ENCODE peak calls at places on chromosomes 5 and 9, in five cellular contexts. One of them, this sample, is unnamed. For H3K4me1 and H3K9me3, the result is how much of the 10 kb centered on the place peaks cover.

GRCh38 chr5:161851691-161852299 is 3.9 kb downstream of the GABRA1 start:
- DNase-seq in spleen: no peak
- DNase-seq in IMR-90: no peak
- DNase-seq in neural progenitor cell: no peak
- DNase-seq in pancreas: no peak
- DNase-seq in this sample: no peak

GRCh38 chr5:10607023-10607665 is 43.3 kb downstream of the ANKRD33B start:
- DNase-seq in spleen: peak
- DNase-seq in pancreas: no peak
- DNase-seq in neural progenitor cell: peak
- DNase-seq in IMR-90: peak
- DNase-seq in this sample: peak

GRCh38 chr9:116381350-116381749 is 227.8 kb downstream of the PAPPA start:
- DNase-seq in spleen: no peak
- DNase-seq in IMR-90: no peak
- DNase-seq in neural progenitor cell: no peak
- DNase-seq in pancreas: no peak
- DNase-seq in this sample: no peak

GRCh38 chr9:123953601-123954011 is 23.7 kb upstream of the DENND1A start:
- DNase-seq in pancreas: no peak
- DNase-seq in spleen: no peak
- DNase-seq in IMR-90: no peak
- DNase-seq in neural progenitor cell: no peak
- DNase-seq in this sample: no peak

GRCh38 chr5:132256086-132256782 is 1.3 kb upstream of the PDLIM4 start:
- DNase-seq in pancreas: no peak
- DNase-seq in neural progenitor cell: no peak
- DNase-seq in spleen: peak
- DNase-seq in IMR-90: no peak
- DNase-seq in this sample: no peak

GRCh38 chr5:172929371-172929838 is 29.8 kb upstream of the RPL26L1 start:
- DNase-seq in IMR-90: peak
- DNase-seq in pancreas: no peak
- DNase-seq in neural progenitor cell: no peak
- DNase-seq in spleen: no peak
- DNase-seq in this sample: no peak

GRCh38 chr5:40333459-40334241 is 346.1 kb upstream of the PTGER4 start:
- DNase-seq in IMR-90: peak
- DNase-seq in pancreas: no peak
- DNase-seq in neural progenitor cell: no peak
- DNase-seq in spleen: no peak
- DNase-seq in this sample: no peak

GRCh38 chr9:77471572-77471971 is 176.6 kb downstream of the GNA14 start:
- DNase-seq in spleen: no peak
- DNase-seq in neural progenitor cell: no peak
- DNase-seq in pancreas: no peak
- DNase-seq in IMR-90: no peak
- DNase-seq in this sample: no peak

GRCh38 chr9:71746753-71747115 is 21.6 kb downstream of the CEMIP2 start:
- DNase-seq in IMR-90: no peak
- DNase-seq in spleen: no peak
- DNase-seq in pancreas: no peak
- DNase-seq in neural progenitor cell: no peak
- DNase-seq in this sample: no peak

GRCh38 chr5:175288048-175288621 is 155.8 kb downstream of the DRD1 start:
- DNase-seq in IMR-90: peak
- DNase-seq in spleen: no peak
- DNase-seq in pancreas: no peak
- DNase-seq in neural progenitor cell: no peak
- DNase-seq in this sample: no peak

GRCh38 chr9:87320485-87320884 is 177.2 kb upstream of the DAPK1 start:
- DNase-seq in pancreas: no peak
- DNase-seq in neural progenitor cell: no peak
- DNase-seq in IMR-90: no peak
- DNase-seq in spleen: no peak
- DNase-seq in this sample: no peak

GRCh38 chr5:95816803-95817202 is 5.7 kb downstream of the GLRX start:
- DNase-seq in spleen: no peak
- DNase-seq in pancreas: no peak
- DNase-seq in IMR-90: no peak
- DNase-seq in neural progenitor cell: no peak
- DNase-seq in this sample: no peak

GRCh38 chr5:168592014-168592368 is 12.8 kb upstream of the PANK3 start:
- DNase-seq in IMR-90: peak
- DNase-seq in spleen: no peak
- DNase-seq in pancreas: peak
- DNase-seq in neural progenitor cell: no peak
- DNase-seq in this sample: no peak

GRCh38 chr5:158922816-158923215 is 176.9 kb downstream of the EBF1 start:
- DNase-seq in IMR-90: no peak
- DNase-seq in pancreas: no peak
- DNase-seq in neural progenitor cell: no peak
- DNase-seq in spleen: no peak
- DNase-seq in this sample: no peak

GRCh38 chr5:178234121-178234752 is 1.6 kb upstream of the PHYKPL start:
- DNase-seq in pancreas: no peak
- DNase-seq in IMR-90: no peak
- DNase-seq in neural progenitor cell: no peak
- DNase-seq in spleen: no peak
- DNase-seq in this sample: peak

GRCh38 chr5:178236126-178236525 is 3.5 kb upstream of the PHYKPL start:
- DNase-seq in IMR-90: no peak
- DNase-seq in pancreas: no peak
- DNase-seq in spleen: no peak
- DNase-seq in neural progenitor cell: no peak
- DNase-seq in this sample: no peak

GRCh38 chr5:178235600-178235998 is 3.0 kb upstream of the PHYKPL start:
- DNase-seq in IMR-90: no peak
- DNase-seq in neural progenitor cell: no peak
- DNase-seq in pancreas: no peak
- DNase-seq in spleen: peak
- DNase-seq in this sample: no peak

GRCh38 chr5:178236685-178237084 is 4.1 kb upstream of the PHYKPL start:
- DNase-seq in spleen: no peak
- DNase-seq in neural progenitor cell: no peak
- DNase-seq in pancreas: peak
- DNase-seq in IMR-90: no peak
- DNase-seq in this sample: peak

GRCh38 chr5:178234753-178235599 is 2.4 kb upstream of the PHYKPL start:
- DNase-seq in pancreas: peak
- DNase-seq in IMR-90: peak
- DNase-seq in spleen: peak
- DNase-seq in neural progenitor cell: peak
- DNase-seq in this sample: peak
- H3K4me1 ChIP-seq in pancreas: under half
- H3K4me1 ChIP-seq in IMR-90: under half
- H3K4me1 ChIP-seq in spleen: under half
- H3K4me1 ChIP-seq in neural progenitor cell: under half
- H3K4me1 ChIP-seq in this sample: half or more

DNA sequence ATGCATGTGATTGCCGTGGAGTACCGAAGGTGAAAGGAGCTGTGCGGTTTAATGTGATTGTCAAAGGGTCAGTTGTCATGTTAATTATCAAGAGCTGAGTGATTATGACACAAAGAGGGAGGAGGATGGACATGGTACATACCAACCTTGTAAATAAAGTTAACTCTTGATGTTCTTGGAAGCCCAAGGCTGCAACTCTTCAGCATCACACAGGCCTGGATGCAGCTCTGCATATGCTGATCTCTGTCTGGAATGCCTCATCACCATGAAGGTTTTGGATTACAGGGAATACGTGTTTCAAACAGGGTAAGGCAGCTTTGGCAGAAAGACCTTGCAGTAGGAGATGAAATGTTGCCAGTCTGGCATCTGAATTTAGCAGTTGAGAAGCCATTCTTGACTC is 247.2 kb upstream of the ELAVL2 start:
- DNase-seq in spleen: no peak
- DNase-seq in pancreas: no peak
- DNase-seq in neural progenitor cell: no peak
- DNase-seq in IMR-90: no peak
- DNase-seq in this sample: no peak
- H3K9me3 ChIP-seq in spleen: under half
- H3K9me3 ChIP-seq in pancreas: under half
- H3K9me3 ChIP-seq in neural progenitor cell: under half
- H3K9me3 ChIP-seq in IMR-90: under half
- H3K9me3 ChIP-seq in this sample: under half

DNA sequence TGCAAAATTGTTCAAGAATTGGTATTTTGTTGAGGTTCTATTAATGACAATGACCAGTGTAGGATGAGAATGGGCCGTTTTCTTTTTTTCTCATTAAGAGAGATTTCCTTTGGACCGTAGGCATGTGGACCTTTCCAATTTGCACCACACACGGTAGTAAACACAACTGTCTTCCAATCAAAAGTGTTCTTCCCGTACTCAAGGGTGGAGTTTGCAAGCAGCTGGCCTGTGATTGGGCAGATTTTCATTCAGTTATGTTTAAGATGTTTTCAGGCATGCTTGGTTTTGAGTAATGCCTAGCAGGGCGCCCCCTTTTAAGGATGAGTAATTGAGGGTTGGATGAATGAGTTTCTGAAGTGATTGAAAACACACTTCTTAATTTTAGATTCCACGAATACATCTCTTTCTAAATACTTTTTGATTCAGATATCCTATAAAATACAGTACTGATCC is 2.5 kb downstream of the KDM3B start:
- DNase-seq in IMR-90: peak
- DNase-seq in spleen: no peak
- DNase-seq in neural progenitor cell: peak
- DNase-seq in pancreas: no peak
- DNase-seq in this sample: no peak
- TF ChIP-seq CTCF in IMR-90: peak
- TF ChIP-seq CTCF in spleen: no peak
- TF ChIP-seq CTCF in neural progenitor cell: no peak
- TF ChIP-seq CTCF in pancreas: no peak
- TF ChIP-seq CTCF in this sample: no peak

GRCh38 chr9:127874301-127875216 is 2.9 kb downstream of the AK1 start:
- DNase-seq in pancreas: no peak
- DNase-seq in IMR-90: no peak
- DNase-seq in neural progenitor cell: no peak
- DNase-seq in spleen: peak
- DNase-seq in this sample: no peak
- H3K4me1 ChIP-seq in pancreas: under half
- H3K4me1 ChIP-seq in IMR-90: under half
- H3K4me1 ChIP-seq in neural progenitor cell: under half
- H3K4me1 ChIP-seq in spleen: under half
- H3K4me1 ChIP-seq in this sample: under half

GRCh38 chr9:35269919-35270318 is 108.1 kb downstream of the UNC13B start:
- DNase-seq in pancreas: no peak
- DNase-seq in spleen: no peak
- DNase-seq in neural progenitor cell: no peak
- DNase-seq in IMR-90: no peak
- DNase-seq in this sample: no peak

GRCh38 chr9:35271637-35272036 is 109.8 kb downstream of the UNC13B start:
- DNase-seq in pancreas: no peak
- DNase-seq in neural progenitor cell: no peak
- DNase-seq in IMR-90: no peak
- DNase-seq in spleen: no peak
- DNase-seq in this sample: no peak

GRCh38 chr9:35272989-35273388 is 111.2 kb downstream of the UNC13B start:
- DNase-seq in IMR-90: peak
- DNase-seq in pancreas: no peak
- DNase-seq in spleen: no peak
- DNase-seq in neural progenitor cell: no peak
- DNase-seq in this sample: no peak

GRCh38 chr9:35262064-35262463 is 100.3 kb downstream of the UNC13B start:
- DNase-seq in neural progenitor cell: no peak
- DNase-seq in spleen: no peak
- DNase-seq in pancreas: no peak
- DNase-seq in IMR-90: no peak
- DNase-seq in this sample: no peak

GRCh38 chr9:35267716-35268115 is 105.9 kb downstream of the UNC13B start:
- DNase-seq in neural progenitor cell: no peak
- DNase-seq in IMR-90: peak
- DNase-seq in spleen: no peak
- DNase-seq in pancreas: no peak
- DNase-seq in this sample: no peak
- H3K9me3 ChIP-seq in neural progenitor cell: under half
- H3K9me3 ChIP-seq in IMR-90: under half
- H3K9me3 ChIP-seq in spleen: under half
- H3K9me3 ChIP-seq in pancreas: under half
- H3K9me3 ChIP-seq in this sample: under half

GRCh38 chr5:157069949-157070348 is 11.0 kb upstream of the HAVCR1 start:
- DNase-seq in pancreas: no peak
- DNase-seq in spleen: no peak
- DNase-seq in neural progenitor cell: no peak
- DNase-seq in IMR-90: no peak
- DNase-seq in this sample: no peak
- TF ChIP-seq CTCF in pancreas: no peak
- TF ChIP-seq CTCF in spleen: no peak
- TF ChIP-seq CTCF in neural progenitor cell: no peak
- TF ChIP-seq CTCF in IMR-90: no peak
- TF ChIP-seq CTCF in this sample: no peak

DNA sequence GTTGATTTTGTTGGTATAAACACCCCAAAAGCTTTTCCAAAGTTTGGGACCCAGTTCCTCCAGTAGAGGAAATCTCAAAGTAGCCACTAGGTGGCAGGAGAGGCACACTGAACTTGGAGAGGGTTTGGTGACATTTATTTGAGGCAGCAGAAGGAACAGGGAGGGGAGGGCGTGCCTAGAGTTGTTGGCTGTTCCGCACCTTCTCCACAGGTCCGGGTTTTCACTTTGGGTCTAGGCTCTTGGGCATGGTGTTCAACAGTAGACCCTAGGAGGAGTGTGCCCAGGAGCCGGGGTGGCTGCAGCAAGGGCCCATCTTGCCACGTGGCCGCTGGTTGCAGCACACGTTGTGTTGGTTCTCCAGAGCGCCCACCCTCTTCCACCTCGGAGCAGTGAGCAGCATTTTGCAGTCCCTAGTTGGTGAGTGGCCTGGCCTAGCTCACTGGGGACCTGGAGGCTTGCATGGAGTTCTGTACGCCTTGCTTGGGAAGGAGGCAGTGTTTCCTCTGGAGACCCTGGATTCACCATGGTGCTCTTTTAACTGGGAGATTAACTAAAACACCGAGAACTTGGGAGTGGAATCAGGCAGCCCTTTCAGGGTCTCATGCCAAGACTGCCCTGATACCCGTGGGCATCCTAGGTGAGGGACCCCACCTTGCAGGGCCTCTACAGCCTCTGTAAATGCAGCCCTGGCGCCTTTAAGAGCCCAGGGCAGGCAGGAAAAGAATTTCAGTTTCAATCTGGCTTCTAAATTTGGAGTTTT is 28.2 kb downstream of the PTPA start:
- DNase-seq in IMR-90: peak
- DNase-seq in neural progenitor cell: peak
- DNase-seq in spleen: peak
- DNase-seq in pancreas: peak
- DNase-seq in this sample: peak
- H3K4me1 ChIP-seq in IMR-90: under half
- H3K4me1 ChIP-seq in neural progenitor cell: under half
- H3K4me1 ChIP-seq in spleen: under half
- H3K4me1 ChIP-seq in pancreas: under half
- H3K4me1 ChIP-seq in this sample: half or more

DNA sequence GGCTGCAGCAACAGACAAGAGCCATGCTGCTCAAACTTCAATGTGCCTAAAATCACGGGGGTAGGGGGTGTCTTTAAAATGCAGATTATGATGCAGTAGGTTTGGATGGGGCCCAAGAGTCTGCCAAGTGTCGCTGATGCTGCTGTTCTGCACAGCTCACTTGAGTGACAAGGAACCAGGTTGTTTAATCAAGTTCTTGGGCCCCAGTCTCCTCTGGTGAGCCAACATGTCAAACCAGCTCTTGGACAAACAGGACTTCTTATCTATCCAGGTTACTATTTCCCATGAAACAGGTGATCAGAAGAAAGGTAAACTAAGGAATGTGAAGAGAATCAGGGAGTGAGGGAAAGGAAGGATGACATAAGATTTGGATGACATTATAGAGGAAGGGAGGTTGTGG is 78.0 kb downstream of the APBA1 start:
- DNase-seq in IMR-90: no peak
- DNase-seq in spleen: no peak
- DNase-seq in neural progenitor cell: no peak
- DNase-seq in pancreas: peak
- DNase-seq in this sample: no peak
- H3K9me3 ChIP-seq in IMR-90: under half
- H3K9me3 ChIP-seq in spleen: under half
- H3K9me3 ChIP-seq in neural progenitor cell: under half
- H3K9me3 ChIP-seq in pancreas: under half
- H3K9me3 ChIP-seq in this sample: under half

This sample was measured in heart left ventricle.